ENCODE peak calls at places on chromosomes 1 and 21, in eight cellular contexts. E is thoracic aorta, C is nephron progenitor cell, Y is kidney tubule cell, V is glomerular endothelial cell, X is T-cell, K is EH, U is anterior cingulate cortex. I is an unnamed sample.

GRCh38 chr1:224377676-224378006 is 21.0 kb downstream of the CNIH4 start:
- DNase-seq in E (no peak), C (no peak), Y (peak), V (no peak), X (no peak), K (peak), U (no peak), I (no peak)

GRCh38 chr1:229136817-229137216 is 134.1 kb upstream of the RAB4A start:
- DNase-seq in E (no peak), C (no peak), Y (no peak), V (no peak), X (peak), K (no peak), U (no peak), I (no peak)

GRCh38 chr1:247336390-247336789 is 4.7 kb upstream of the ZNF496 start:
- DNase-seq in E (no peak), C (no peak), Y (no peak), V (no peak), X (no peak), K (no peak), U (no peak), I (no peak)

GRCh38 chr1:63792152-63792551 is 18.3 kb downstream of the ROR1 start:
- DNase-seq in E (no peak), C (no peak), Y (no peak), V (no peak), X (no peak), K (no peak), U (no peak), I (no peak)

GRCh38 chr1:203589201-203589600 is 37.4 kb upstream of the ATP2B4 start:
- DNase-seq in E (no peak), C (no peak), Y (no peak), V (no peak), X (no peak), K (peak), U (no peak), I (no peak)

GRCh38 chr1:116918714-116919357 is 9.1 kb downstream of the PTGFRN start:
- DNase-seq in E (no peak), C (no peak), Y (no peak), V (no peak), X (no peak), K (no peak), U (no peak), I (no peak)

GRCh38 chr1:211656728-211657127 is 18.7 kb downstream of the NEK2 start:
- DNase-seq in E (no peak), C (no peak), Y (no peak), V (no peak), X (no peak), K (no peak), U (no peak), I (no peak)

GRCh38 chr21:45615145-45615711 is 28.3 kb upstream of the PCBP3 start:
- DNase-seq in E (no peak), C (no peak), Y (no peak), V (no peak), X (peak), K (peak), U (no peak), I (peak)

GRCh38 chr1:7590426-7590790 is 180.7 kb upstream of the VAMP3 start:
- DNase-seq in E (no peak), C (no peak), Y (no peak), V (no peak), X (no peak), K (no peak), U (no peak), I (no peak)

GRCh38 chr1:54323324-54323739 is 82.9 kb downstream of the SSBP3 start:
- DNase-seq in E (no peak), C (no peak), Y (no peak), V (no peak), X (no peak), K (no peak), U (no peak), I (peak)

GRCh38 chr1:24393892-24394291 is 19.7 kb downstream of the STPG1 start:
- DNase-seq in E (no peak), C (no peak), Y (peak), V (no peak), X (no peak), K (peak), U (no peak), I (no peak)

GRCh38 chr1:34645109-34645688 is 109.6 kb upstream of the GJB5 start:
- DNase-seq in E (no peak), C (no peak), Y (peak), V (no peak), X (no peak), K (no peak), U (no peak), I (no peak)

GRCh38 chr1:231106347-231106746 is 55.5 kb upstream of the TRIM67 start:
- DNase-seq in E (no peak), C (no peak), Y (peak), V (peak), X (no peak), K (peak), U (no peak), I (no peak)

GRCh38 chr1:198701766-198702539 is 63.1 kb downstream of the PTPRC start:
- DNase-seq in E (no peak), C (no peak), Y (no peak), V (no peak), X (no peak), K (no peak), U (no peak), I (no peak)

GRCh38 chr1:199918196-199918789 is 109.2 kb upstream of the NR5A2 start:
- DNase-seq in E (no peak), C (no peak), Y (no peak), V (no peak), X (no peak), K (no peak), U (no peak), I (no peak)

GRCh38 chr1:172950528-172950927 is 100.2 kb downstream of the TNFSF18 start:
- DNase-seq in E (no peak), C (no peak), Y (no peak), V (no peak), X (no peak), K (peak), U (no peak), I (no peak)

GRCh38 chr1:39196244-39197215 is 8.0 kb upstream of the MACF1 start:
- DNase-seq in E (no peak), C (no peak), Y (peak), V (no peak), X (peak), K (peak), U (no peak), I (no peak)

I was measured in breast epithelium.